ENCODE peak calls at places on chromosomes 4 and X, in eight cellular contexts. J, Q, O, A, S, K, V and C are unnamed samples.

GRCh38 chr4:176042195-176042594 is 23.4 kb upstream of the WDR17 start:
- DNase-seq in O (no peak), J (no peak), Q (no peak), K (no peak), S (no peak), V (no peak), A (no peak), C (no peak)

GRCh38 chr4:101155859-101156430 is 191.4 kb downstream of the PPP3CA start:
- DNase-seq in O (no peak), J (no peak), V (no peak), A (no peak), K (no peak), Q (no peak), S (no peak), C (no peak)

GRCh38 chr4:174362340-174362739 is 78.6 kb downstream of the CEP44 start:
- DNase-seq in K (no peak), J (no peak), O (no peak), V (no peak), Q (no peak), S (no peak), A (no peak), C (no peak)

GRCh38 chr4:30380404-30380998 is 339.7 kb upstream of the PCDH7 start:
- DNase-seq in A (no peak), K (peak; percentile 65), O (no peak), Q (peak; percentile 21), S (peak; percentile 23), J (no peak), V (peak; percentile 62), C (peak; percentile 0)

GRCh38 chrX:17082831-17083230 is 136.4 kb downstream of the REPS2 start:
- DNase-seq in K (peak; percentile 0), Q (no peak), S (no peak), O (no peak), A (no peak), V (no peak), J (no peak), C (no peak)

GRCh38 chrX:101491943-101492342 is 6.7 kb downstream of the ARMCX4 start:
- DNase-seq in K (no peak), S (no peak), Q (no peak), V (no peak), O (no peak), A (no peak), J (no peak), C (no peak)

GRCh38 chr4:80566203-80566872 is 230.8 kb downstream of the CFAP299 start:
- DNase-seq in Q (no peak), O (no peak), S (no peak), K (no peak), V (no peak), A (no peak), J (no peak), C (no peak)

GRCh38 chr4:123364906-123365305 is 31.7 kb upstream of the SPRY1 start:
- DNase-seq in Q (no peak), V (no peak), K (no peak), O (no peak), J (no peak), A (no peak), S (no peak), C (no peak)

GRCh38 chrX:131752493-131753198 is 208.8 kb downstream of the OR13H1 start:
- DNase-seq in O (peak; percentile 76), A (no peak), Q (no peak), K (no peak), J (no peak), V (no peak), S (peak; percentile 89), C (no peak)

GRCh38 chr4:108024078-108024990 is 34.6 kb downstream of the HADH start:
- DNase-seq in O (no peak), K (no peak), Q (no peak), J (no peak), A (no peak), V (no peak), S (no peak), C (no peak)

GRCh38 chrX:34879876-34880275 is 62.7 kb upstream of the FAM47B start:
- DNase-seq in S (no peak), K (no peak), V (no peak), J (no peak), A (no peak), O (no peak), Q (no peak), C (no peak)

GRCh38 chr4:10160280-10160856 is 43.8 kb upstream of the WDR1 start:
- DNase-seq in O (no peak), Q (no peak), J (no peak), K (peak; percentile 31), V (peak; percentile 60), S (no peak), A (no peak), C (no peak)

GRCh38 chr4:40190465-40190864 is 6.4 kb upstream of the RHOH start:
- DNase-seq in A (no peak), J (no peak), V (no peak), K (no peak), S (no peak), O (no peak), Q (no peak), C (no peak)

GRCh38 chr4:40189997-40190396 is 6.8 kb upstream of the RHOH start:
- DNase-seq in A (no peak), Q (no peak), O (no peak), V (no peak), J (no peak), S (no peak), K (no peak), C (no peak)

GRCh38 chr4:40192286-40193017 is 4.4 kb upstream of the RHOH start:
- DNase-seq in A (no peak), J (no peak), Q (no peak), K (no peak), O (peak; percentile 61), S (no peak), V (no peak), C (no peak)

GRCh38 chr4:40193018-40193571 is 3.7 kb upstream of the RHOH start:
- DNase-seq in S (no peak), V (no peak), Q (no peak), O (peak; percentile 68), J (no peak), K (no peak), A (no peak), C (no peak)

DNA sequence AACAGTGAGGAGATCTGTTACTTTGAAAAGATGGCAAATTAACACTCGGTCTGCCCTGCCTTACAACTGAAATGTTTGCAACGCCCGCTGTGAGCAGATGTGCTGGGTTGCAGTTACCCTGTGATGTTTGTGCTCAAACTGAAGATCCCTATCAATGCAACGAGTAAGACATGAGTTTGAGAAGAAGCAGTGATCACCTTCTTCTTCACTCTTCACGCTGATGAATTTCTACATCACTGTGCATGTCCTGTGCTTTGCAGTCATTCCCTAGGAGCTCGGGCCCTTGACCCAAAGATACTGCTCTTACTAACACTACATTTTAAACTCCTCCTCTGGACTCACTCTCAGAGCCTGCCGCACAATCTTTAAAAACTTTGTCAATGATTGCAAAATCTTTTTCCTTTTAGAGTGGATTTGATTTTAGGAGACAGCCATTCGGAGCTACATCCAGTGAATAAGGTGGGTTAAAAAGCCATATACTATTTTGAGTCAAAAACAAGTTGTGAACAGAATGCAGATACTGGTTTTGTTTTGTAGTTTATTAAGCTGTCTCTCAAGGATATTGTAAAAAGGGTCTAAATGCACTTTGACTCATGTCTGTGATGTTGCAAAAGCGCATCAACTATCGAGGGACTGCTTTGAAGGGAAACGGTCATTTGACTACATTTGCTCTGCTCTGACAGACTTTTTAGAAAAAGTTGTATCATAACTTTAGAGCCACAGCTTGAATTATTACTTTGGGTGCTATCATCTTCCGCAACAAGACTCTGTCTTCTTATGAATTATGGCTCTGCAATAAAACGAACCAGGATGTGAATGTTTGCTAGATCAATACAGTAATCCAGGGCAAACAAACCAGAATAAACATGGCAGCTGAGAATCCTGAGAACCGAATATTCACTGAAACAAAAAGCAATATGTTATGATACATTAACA is 5.7 kb upstream of the RHOH start:
- DNase-seq in Q (no peak), V (no peak), A (no peak), K (no peak), S (no peak), O (no peak), J (no peak), C (no peak)
- H3K4me1 ChIP-seq in Q (peaks cover 10% of the 10 kb centered on the region), V (no peaks in the 10 kb centered on the region), A (no peaks in the 10 kb centered on the region), K (no peaks in the 10 kb centered on the region), S (no peaks in the 10 kb centered on the region), O (peaks cover 6% of the 10 kb centered on the region), J (peaks cover 15% of the 10 kb centered on the region), C (no peaks in the 10 kb centered on the region)

DNA sequence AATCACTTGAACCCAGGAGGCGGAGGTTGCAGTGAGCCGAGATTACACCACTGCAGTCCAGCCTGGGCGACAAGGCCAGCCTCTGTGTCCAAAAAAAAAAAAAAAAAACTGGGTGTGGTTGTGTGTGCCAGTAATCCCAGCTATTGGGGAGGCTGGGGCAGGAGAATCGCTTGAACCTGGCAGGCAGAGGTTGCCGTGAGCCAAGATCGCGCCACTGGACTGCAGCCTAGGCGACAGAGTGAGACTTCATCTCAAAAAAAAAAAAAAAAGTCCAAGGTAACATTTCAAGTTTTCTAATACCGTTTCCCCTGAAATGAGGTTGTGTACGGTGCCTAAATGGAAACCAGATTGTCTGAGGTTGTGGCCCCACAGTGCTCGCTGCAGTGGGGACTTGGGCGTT is 35.6 kb downstream of the FAM193A start:
- DNase-seq in S (no peak), K (no peak), O (no peak), A (no peak), V (no peak), J (no peak), Q (no peak), C (no peak)
- H3K4me1 ChIP-seq in S (peaks cover 34% of the 10 kb centered on the region), K (no peaks in the 10 kb centered on the region), O (peaks cover 4% of the 10 kb centered on the region), A (peaks cover 26% of the 10 kb centered on the region), V (peaks cover 5% of the 10 kb centered on the region), J (no peaks in the 10 kb centered on the region), Q (peaks cover 8% of the 10 kb centered on the region), C (no peaks in the 10 kb centered on the region)

DNA sequence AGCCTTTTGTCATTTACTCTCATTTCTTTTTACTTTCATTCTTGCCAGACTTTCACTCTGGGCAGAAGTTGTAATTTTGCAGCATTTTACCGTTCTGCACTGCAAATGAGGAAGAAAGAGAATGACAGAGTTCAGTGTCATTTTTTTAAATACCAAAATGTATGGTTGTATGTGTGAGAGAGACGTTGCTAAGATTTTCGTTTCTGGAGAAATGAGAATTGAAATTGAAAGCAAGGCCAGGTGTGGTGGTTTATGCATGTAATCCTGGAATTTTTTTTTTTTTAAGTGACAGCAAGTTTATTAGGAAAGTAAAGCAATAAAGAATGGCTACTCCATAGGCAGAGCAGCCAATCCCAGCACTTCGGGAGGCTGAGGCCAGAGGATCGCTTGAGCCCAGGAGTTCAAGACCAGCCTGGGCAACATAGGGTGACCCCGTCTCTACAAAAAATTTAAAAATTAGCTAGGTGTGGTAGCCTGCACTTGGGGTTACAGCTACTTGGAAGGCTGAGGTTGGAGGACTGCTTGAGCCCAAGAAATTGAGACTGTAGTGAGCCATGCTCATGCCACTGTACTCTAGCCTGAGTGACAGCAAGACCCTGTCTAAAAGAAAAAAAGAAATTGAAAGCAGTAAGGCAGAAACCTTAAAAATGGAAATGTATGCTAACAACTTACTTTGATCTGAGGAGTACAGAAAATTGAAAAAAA is 12.9 kb downstream of the DCK start:
- DNase-seq in K (no peak), Q (no peak), J (no peak), A (no peak), O (no peak), S (no peak), V (no peak), C (no peak)
- H3K4me1 ChIP-seq in K (no peaks in the 10 kb centered on the region), Q (peaks cover 6% of the 10 kb centered on the region), J (no peaks in the 10 kb centered on the region), A (no peaks in the 10 kb centered on the region), O (no peaks in the 10 kb centered on the region), S (peaks cover 18% of the 10 kb centered on the region), V (peaks cover 6% of the 10 kb centered on the region), C (no peaks in the 10 kb centered on the region)

DNA sequence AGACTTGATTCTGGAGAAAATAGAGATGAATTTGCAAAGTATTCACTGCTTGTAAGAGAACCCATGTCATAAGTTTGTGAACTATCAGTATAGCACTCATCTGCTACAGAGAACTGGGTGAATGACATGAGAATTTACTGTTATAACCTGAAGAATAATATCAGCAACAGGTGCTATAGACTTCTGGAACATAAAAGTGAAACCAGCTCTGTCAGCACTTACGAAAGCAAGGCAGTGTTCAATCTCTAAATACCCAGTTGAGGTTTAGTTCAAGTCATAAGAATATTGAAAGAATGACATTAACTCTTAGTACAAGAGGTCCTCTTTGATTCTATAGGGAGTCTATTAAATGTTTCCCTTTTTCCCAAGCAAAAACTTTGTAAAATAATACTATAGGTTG is 232.9 kb upstream of the ANKRD50 start:
- DNase-seq in O (no peak), A (no peak), K (no peak), V (no peak), S (no peak), Q (no peak), J (no peak), C (no peak)
- H3K4me1 ChIP-seq in O (no peaks in the 10 kb centered on the region), A (peaks cover 8% of the 10 kb centered on the region), K (peaks cover 11% of the 10 kb centered on the region), V (no peaks in the 10 kb centered on the region), S (no peaks in the 10 kb centered on the region), Q (peaks cover 2% of the 10 kb centered on the region), J (no peaks in the 10 kb centered on the region), C (peaks cover 62% of the 10 kb centered on the region)